ENCODE peak calls at places on chromosomes 16 and 17, in nine cellular contexts. One of them, this sample, is unnamed.

GRCh38 chr16:73214825-73215481 is 167.0 kb upstream of the ZFHX3 start:
- DNase-seq in activated CD8-positive, alpha-beta T cell treated with anti-CD3 and anti-CD28 coated beads for 36 hours: no peak
- DNase-seq in left colon: no peak
- DNase-seq in uterus: peak
- DNase-seq in Caco-2: no peak
- DNase-seq in M059J: peak
- DNase-seq in activated naive CD8-positive, alpha-beta T cell treated with anti-CD3 and anti-CD28 coated beads for 36 hours: no peak
- DNase-seq in left ventricle myocardium superior: no peak
- DNase-seq in anterior cingulate cortex: no peak
- DNase-seq in this sample: no peak

GRCh38 chr17:46995841-46996571 is 17.0 kb upstream of the RPRML start:
- DNase-seq in activated CD8-positive, alpha-beta T cell treated with anti-CD3 and anti-CD28 coated beads for 36 hours: no peak
- DNase-seq in left colon: no peak
- DNase-seq in uterus: no peak
- DNase-seq in Caco-2: no peak
- DNase-seq in M059J: peak
- DNase-seq in activated naive CD8-positive, alpha-beta T cell treated with anti-CD3 and anti-CD28 coated beads for 36 hours: no peak
- DNase-seq in left ventricle myocardium superior: no peak
- DNase-seq in anterior cingulate cortex: no peak
- DNase-seq in this sample: no peak

GRCh38 chr17:14854691-14855090 is 410.4 kb downstream of the PMP22 start:
- DNase-seq in activated CD8-positive, alpha-beta T cell treated with anti-CD3 and anti-CD28 coated beads for 36 hours: no peak
- DNase-seq in left colon: no peak
- DNase-seq in uterus: no peak
- DNase-seq in Caco-2: no peak
- DNase-seq in M059J: no peak
- DNase-seq in activated naive CD8-positive, alpha-beta T cell treated with anti-CD3 and anti-CD28 coated beads for 36 hours: no peak
- DNase-seq in left ventricle myocardium superior: no peak
- DNase-seq in anterior cingulate cortex: no peak
- DNase-seq in this sample: no peak

GRCh38 chr17:76696763-76697701 is 13.7 kb downstream of the MXRA7 start:
- DNase-seq in activated CD8-positive, alpha-beta T cell treated with anti-CD3 and anti-CD28 coated beads for 36 hours: no peak
- DNase-seq in left colon: no peak
- DNase-seq in uterus: no peak
- DNase-seq in Caco-2: no peak
- DNase-seq in M059J: no peak
- DNase-seq in activated naive CD8-positive, alpha-beta T cell treated with anti-CD3 and anti-CD28 coated beads for 36 hours: no peak
- DNase-seq in left ventricle myocardium superior: peak
- DNase-seq in anterior cingulate cortex: no peak
- DNase-seq in this sample: no peak

GRCh38 chr16:87562201-87562600 is 40.1 kb upstream of the JPH3 start:
- DNase-seq in activated CD8-positive, alpha-beta T cell treated with anti-CD3 and anti-CD28 coated beads for 36 hours: no peak
- DNase-seq in left colon: no peak
- DNase-seq in uterus: no peak
- DNase-seq in Caco-2: no peak
- DNase-seq in M059J: no peak
- DNase-seq in activated naive CD8-positive, alpha-beta T cell treated with anti-CD3 and anti-CD28 coated beads for 36 hours: no peak
- DNase-seq in left ventricle myocardium superior: no peak
- DNase-seq in anterior cingulate cortex: no peak
- DNase-seq in this sample: no peak

GRCh38 chr16:77399546-77399945 is 35.3 kb downstream of the ADAMTS18 start:
- DNase-seq in activated CD8-positive, alpha-beta T cell treated with anti-CD3 and anti-CD28 coated beads for 36 hours: no peak
- DNase-seq in left colon: no peak
- DNase-seq in uterus: no peak
- DNase-seq in Caco-2: no peak
- DNase-seq in M059J: no peak
- DNase-seq in activated naive CD8-positive, alpha-beta T cell treated with anti-CD3 and anti-CD28 coated beads for 36 hours: no peak
- DNase-seq in left ventricle myocardium superior: no peak
- DNase-seq in anterior cingulate cortex: no peak
- DNase-seq in this sample: no peak

GRCh38 chr16:67263201-67263600 is 14.4 kb downstream of the SLC9A5 start:
- DNase-seq in activated CD8-positive, alpha-beta T cell treated with anti-CD3 and anti-CD28 coated beads for 36 hours: no peak
- DNase-seq in left colon: no peak
- DNase-seq in uterus: no peak
- DNase-seq in Caco-2: no peak
- DNase-seq in M059J: no peak
- DNase-seq in activated naive CD8-positive, alpha-beta T cell treated with anti-CD3 and anti-CD28 coated beads for 36 hours: no peak
- DNase-seq in left ventricle myocardium superior: no peak
- DNase-seq in anterior cingulate cortex: no peak
- DNase-seq in this sample: no peak

GRCh38 chr16:54712866-54713265 is 217.8 kb upstream of the IRX5 start:
- DNase-seq in activated CD8-positive, alpha-beta T cell treated with anti-CD3 and anti-CD28 coated beads for 36 hours: no peak
- DNase-seq in left colon: no peak
- DNase-seq in uterus: no peak
- DNase-seq in Caco-2: no peak
- DNase-seq in M059J: no peak
- DNase-seq in activated naive CD8-positive, alpha-beta T cell treated with anti-CD3 and anti-CD28 coated beads for 36 hours: no peak
- DNase-seq in left ventricle myocardium superior: no peak
- DNase-seq in anterior cingulate cortex: no peak
- DNase-seq in this sample: no peak

GRCh38 chr17:19317359-19318095 is 45.0 kb downstream of the B9D1 start:
- DNase-seq in activated CD8-positive, alpha-beta T cell treated with anti-CD3 and anti-CD28 coated beads for 36 hours: no peak
- DNase-seq in left colon: peak
- DNase-seq in uterus: peak
- DNase-seq in Caco-2: no peak
- DNase-seq in M059J: peak
- DNase-seq in activated naive CD8-positive, alpha-beta T cell treated with anti-CD3 and anti-CD28 coated beads for 36 hours: no peak
- DNase-seq in left ventricle myocardium superior: peak
- DNase-seq in anterior cingulate cortex: peak
- DNase-seq in this sample: no peak

GRCh38 chr17:50052822-50053653 is 2.9 kb upstream of the ITGA3 start:
- DNase-seq in activated CD8-positive, alpha-beta T cell treated with anti-CD3 and anti-CD28 coated beads for 36 hours: no peak
- DNase-seq in left colon: no peak
- DNase-seq in uterus: peak
- DNase-seq in Caco-2: peak
- DNase-seq in M059J: peak
- DNase-seq in activated naive CD8-positive, alpha-beta T cell treated with anti-CD3 and anti-CD28 coated beads for 36 hours: no peak
- DNase-seq in left ventricle myocardium superior: peak
- DNase-seq in anterior cingulate cortex: no peak
- DNase-seq in this sample: no peak

GRCh38 chr17:17757944-17758343 is 76.7 kb downstream of the RAI1 start:
- DNase-seq in activated CD8-positive, alpha-beta T cell treated with anti-CD3 and anti-CD28 coated beads for 36 hours: no peak
- DNase-seq in left colon: no peak
- DNase-seq in uterus: no peak
- DNase-seq in Caco-2: no peak
- DNase-seq in M059J: no peak
- DNase-seq in activated naive CD8-positive, alpha-beta T cell treated with anti-CD3 and anti-CD28 coated beads for 36 hours: no peak
- DNase-seq in left ventricle myocardium superior: no peak
- DNase-seq in anterior cingulate cortex: no peak
- DNase-seq in this sample: no peak

GRCh38 chr16:88071908-88072307 is 120.7 kb downstream of the BANP start:
- DNase-seq in activated CD8-positive, alpha-beta T cell treated with anti-CD3 and anti-CD28 coated beads for 36 hours: no peak
- DNase-seq in left colon: no peak
- DNase-seq in uterus: no peak
- DNase-seq in Caco-2: no peak
- DNase-seq in M059J: no peak
- DNase-seq in activated naive CD8-positive, alpha-beta T cell treated with anti-CD3 and anti-CD28 coated beads for 36 hours: no peak
- DNase-seq in left ventricle myocardium superior: peak
- DNase-seq in anterior cingulate cortex: no peak
- DNase-seq in this sample: no peak

GRCh38 chr17:35210741-35211140 is 16.5 kb upstream of the SLC35G3 start:
- DNase-seq in activated CD8-positive, alpha-beta T cell treated with anti-CD3 and anti-CD28 coated beads for 36 hours: peak
- DNase-seq in left colon: no peak
- DNase-seq in uterus: no peak
- DNase-seq in Caco-2: no peak
- DNase-seq in M059J: no peak
- DNase-seq in activated naive CD8-positive, alpha-beta T cell treated with anti-CD3 and anti-CD28 coated beads for 36 hours: no peak
- DNase-seq in left ventricle myocardium superior: no peak
- DNase-seq in anterior cingulate cortex: no peak
- DNase-seq in this sample: no peak

GRCh38 chr17:7262192-7263070 is at the start of gene CLDN7:
- DNase-seq in activated CD8-positive, alpha-beta T cell treated with anti-CD3 and anti-CD28 coated beads for 36 hours: no peak
- DNase-seq in left colon: peak
- DNase-seq in uterus: no peak
- DNase-seq in Caco-2: peak
- DNase-seq in M059J: no peak
- DNase-seq in activated naive CD8-positive, alpha-beta T cell treated with anti-CD3 and anti-CD28 coated beads for 36 hours: no peak
- DNase-seq in left ventricle myocardium superior: no peak
- DNase-seq in anterior cingulate cortex: no peak
- DNase-seq in this sample: no peak

GRCh38 chr17:79073016-79073705 is 1.5 kb upstream of the ENGASE start:
- DNase-seq in activated CD8-positive, alpha-beta T cell treated with anti-CD3 and anti-CD28 coated beads for 36 hours: no peak
- DNase-seq in left colon: no peak
- DNase-seq in uterus: no peak
- DNase-seq in Caco-2: no peak
- DNase-seq in M059J: no peak
- DNase-seq in activated naive CD8-positive, alpha-beta T cell treated with anti-CD3 and anti-CD28 coated beads for 36 hours: no peak
- DNase-seq in left ventricle myocardium superior: no peak
- DNase-seq in anterior cingulate cortex: no peak
- DNase-seq in this sample: no peak

GRCh38 chr17:29596811-29597210 is 3.9 kb downstream of the ANKRD13B start:
- DNase-seq in activated CD8-positive, alpha-beta T cell treated with anti-CD3 and anti-CD28 coated beads for 36 hours: no peak
- DNase-seq in left colon: no peak
- DNase-seq in uterus: no peak
- DNase-seq in Caco-2: no peak
- DNase-seq in M059J: no peak
- DNase-seq in activated naive CD8-positive, alpha-beta T cell treated with anti-CD3 and anti-CD28 coated beads for 36 hours: no peak
- DNase-seq in left ventricle myocardium superior: peak
- DNase-seq in anterior cingulate cortex: no peak
- DNase-seq in this sample: no peak

GRCh38 chr17:61669522-61669921 is 78.5 kb upstream of the NACA2 start:
- DNase-seq in activated CD8-positive, alpha-beta T cell treated with anti-CD3 and anti-CD28 coated beads for 36 hours: no peak
- DNase-seq in left colon: no peak
- DNase-seq in uterus: no peak
- DNase-seq in Caco-2: no peak
- DNase-seq in M059J: no peak
- DNase-seq in activated naive CD8-positive, alpha-beta T cell treated with anti-CD3 and anti-CD28 coated beads for 36 hours: no peak
- DNase-seq in left ventricle myocardium superior: no peak
- DNase-seq in anterior cingulate cortex: no peak
- DNase-seq in this sample: no peak

GRCh38 chr17:58277726-58278595 is 2.8 kb downstream of the MPO start:
- DNase-seq in activated CD8-positive, alpha-beta T cell treated with anti-CD3 and anti-CD28 coated beads for 36 hours: no peak
- DNase-seq in left colon: no peak
- DNase-seq in uterus: no peak
- DNase-seq in Caco-2: no peak
- DNase-seq in M059J: no peak
- DNase-seq in activated naive CD8-positive, alpha-beta T cell treated with anti-CD3 and anti-CD28 coated beads for 36 hours: no peak
- DNase-seq in left ventricle myocardium superior: no peak
- DNase-seq in anterior cingulate cortex: no peak
- DNase-seq in this sample: no peak

GRCh38 chr16:860891-861290 is 60.4 kb upstream of the GNG13 start:
- DNase-seq in activated CD8-positive, alpha-beta T cell treated with anti-CD3 and anti-CD28 coated beads for 36 hours: no peak
- DNase-seq in left colon: no peak
- DNase-seq in uterus: no peak
- DNase-seq in Caco-2: no peak
- DNase-seq in M059J: no peak
- DNase-seq in activated naive CD8-positive, alpha-beta T cell treated with anti-CD3 and anti-CD28 coated beads for 36 hours: no peak
- DNase-seq in left ventricle myocardium superior: peak
- DNase-seq in anterior cingulate cortex: no peak
- DNase-seq in this sample: no peak

GRCh38 chr17:56185905-56186783 is 32.9 kb downstream of the ANKFN1 start:
- DNase-seq in activated CD8-positive, alpha-beta T cell treated with anti-CD3 and anti-CD28 coated beads for 36 hours: no peak
- DNase-seq in left colon: no peak
- DNase-seq in uterus: no peak
- DNase-seq in Caco-2: no peak
- DNase-seq in M059J: peak
- DNase-seq in activated naive CD8-positive, alpha-beta T cell treated with anti-CD3 and anti-CD28 coated beads for 36 hours: no peak
- DNase-seq in left ventricle myocardium superior: no peak
- DNase-seq in anterior cingulate cortex: no peak
- DNase-seq in this sample: no peak

GRCh38 chr17:28256881-28257280 is 62.1 kb upstream of the TMEM97 start:
- DNase-seq in activated CD8-positive, alpha-beta T cell treated with anti-CD3 and anti-CD28 coated beads for 36 hours: no peak
- DNase-seq in left colon: no peak
- DNase-seq in uterus: no peak
- DNase-seq in Caco-2: no peak
- DNase-seq in M059J: no peak
- DNase-seq in activated naive CD8-positive, alpha-beta T cell treated with anti-CD3 and anti-CD28 coated beads for 36 hours: no peak
- DNase-seq in left ventricle myocardium superior: no peak
- DNase-seq in anterior cingulate cortex: no peak
- DNase-seq in this sample: no peak

GRCh38 chr17:57868007-57868774 is 18.3 kb upstream of the MRPS23 start:
- DNase-seq in activated CD8-positive, alpha-beta T cell treated with anti-CD3 and anti-CD28 coated beads for 36 hours: peak
- DNase-seq in left colon: peak
- DNase-seq in uterus: peak
- DNase-seq in Caco-2: no peak
- DNase-seq in M059J: peak
- DNase-seq in activated naive CD8-positive, alpha-beta T cell treated with anti-CD3 and anti-CD28 coated beads for 36 hours: peak
- DNase-seq in left ventricle myocardium superior: peak
- DNase-seq in anterior cingulate cortex: peak
- DNase-seq in this sample: no peak

GRCh38 chr16:89687092-89687940 is 827 bp downstream of the CDK10 start:
- DNase-seq in activated CD8-positive, alpha-beta T cell treated with anti-CD3 and anti-CD28 coated beads for 36 hours: peak
- DNase-seq in left colon: peak
- DNase-seq in uterus: no peak
- DNase-seq in Caco-2: peak
- DNase-seq in M059J: peak
- DNase-seq in activated naive CD8-positive, alpha-beta T cell treated with anti-CD3 and anti-CD28 coated beads for 36 hours: no peak
- DNase-seq in left ventricle myocardium superior: peak
- DNase-seq in anterior cingulate cortex: no peak
- DNase-seq in this sample: no peak

GRCh38 chr16:87034317-87034716 is 282.9 kb downstream of the C16orf95 start:
- DNase-seq in activated CD8-positive, alpha-beta T cell treated with anti-CD3 and anti-CD28 coated beads for 36 hours: no peak
- DNase-seq in left colon: no peak
- DNase-seq in uterus: no peak
- DNase-seq in Caco-2: no peak
- DNase-seq in M059J: no peak
- DNase-seq in activated naive CD8-positive, alpha-beta T cell treated with anti-CD3 and anti-CD28 coated beads for 36 hours: no peak
- DNase-seq in left ventricle myocardium superior: no peak
- DNase-seq in anterior cingulate cortex: no peak
- DNase-seq in this sample: no peak

GRCh38 chr17:79944821-79945391 is 90.8 kb downstream of the TBC1D16 start:
- DNase-seq in activated CD8-positive, alpha-beta T cell treated with anti-CD3 and anti-CD28 coated beads for 36 hours: no peak
- DNase-seq in left colon: no peak
- DNase-seq in uterus: no peak
- DNase-seq in Caco-2: peak
- DNase-seq in M059J: no peak
- DNase-seq in activated naive CD8-positive, alpha-beta T cell treated with anti-CD3 and anti-CD28 coated beads for 36 hours: no peak
- DNase-seq in left ventricle myocardium superior: no peak
- DNase-seq in anterior cingulate cortex: no peak
- DNase-seq in this sample: no peak

GRCh38 chr17:77692571-77693161 is 265.8 kb upstream of the TNRC6C start:
- DNase-seq in activated CD8-positive, alpha-beta T cell treated with anti-CD3 and anti-CD28 coated beads for 36 hours: peak
- DNase-seq in left colon: no peak
- DNase-seq in uterus: no peak
- DNase-seq in Caco-2: no peak
- DNase-seq in M059J: peak
- DNase-seq in activated naive CD8-positive, alpha-beta T cell treated with anti-CD3 and anti-CD28 coated beads for 36 hours: peak
- DNase-seq in left ventricle myocardium superior: no peak
- DNase-seq in anterior cingulate cortex: no peak
- DNase-seq in this sample: no peak

GRCh38 chr17:63675231-63675606 is 24.7 kb downstream of the LIMD2 start:
- DNase-seq in activated CD8-positive, alpha-beta T cell treated with anti-CD3 and anti-CD28 coated beads for 36 hours: no peak
- DNase-seq in left colon: no peak
- DNase-seq in uterus: no peak
- DNase-seq in Caco-2: no peak
- DNase-seq in M059J: peak
- DNase-seq in activated naive CD8-positive, alpha-beta T cell treated with anti-CD3 and anti-CD28 coated beads for 36 hours: no peak
- DNase-seq in left ventricle myocardium superior: no peak
- DNase-seq in anterior cingulate cortex: no peak
- DNase-seq in this sample: no peak

GRCh38 chr17:78338860-78339259 is 21.0 kb downstream of the SOCS3 start:
- DNase-seq in activated CD8-positive, alpha-beta T cell treated with anti-CD3 and anti-CD28 coated beads for 36 hours: no peak
- DNase-seq in left colon: peak
- DNase-seq in uterus: no peak
- DNase-seq in Caco-2: no peak
- DNase-seq in M059J: no peak
- DNase-seq in activated naive CD8-positive, alpha-beta T cell treated with anti-CD3 and anti-CD28 coated beads for 36 hours: no peak
- DNase-seq in left ventricle myocardium superior: no peak
- DNase-seq in anterior cingulate cortex: no peak
- DNase-seq in this sample: no peak

GRCh38 chr16:709651-710499 is 4.3 kb upstream of the FBXL16 start:
- DNase-seq in activated CD8-positive, alpha-beta T cell treated with anti-CD3 and anti-CD28 coated beads for 36 hours: peak
- DNase-seq in left colon: no peak
- DNase-seq in uterus: no peak
- DNase-seq in Caco-2: peak
- DNase-seq in M059J: peak
- DNase-seq in activated naive CD8-positive, alpha-beta T cell treated with anti-CD3 and anti-CD28 coated beads for 36 hours: no peak
- DNase-seq in left ventricle myocardium superior: peak
- DNase-seq in anterior cingulate cortex: peak
- DNase-seq in this sample: no peak

GRCh38 chr17:75763269-75763607 is 1.8 kb downstream of the GALK1 start:
- DNase-seq in activated CD8-positive, alpha-beta T cell treated with anti-CD3 and anti-CD28 coated beads for 36 hours: no peak
- DNase-seq in left colon: no peak
- DNase-seq in uterus: no peak
- DNase-seq in Caco-2: no peak
- DNase-seq in M059J: no peak
- DNase-seq in activated naive CD8-positive, alpha-beta T cell treated with anti-CD3 and anti-CD28 coated beads for 36 hours: no peak
- DNase-seq in left ventricle myocardium superior: peak
- DNase-seq in anterior cingulate cortex: no peak
- DNase-seq in this sample: no peak

This sample was measured in cortex of kidney.